ENCODE peak calls at places on chromosomes 2 and 18, in ten cellular contexts. F is lower lobe of right lung, G is neural progenitor cell, O is endothelial cell, E is A673, Q is IMR-90, H is AG10803, W is MCF 10A, T is A549, U is ovary. I is an unnamed sample.

GRCh38 chr2:196783431-196784094 is 15.9 kb downstream of the GTF3C3 start:
- DNase-seq in W (peak; percentile 54), G (no peak), E (no peak), Q (peak; percentile 69), O (no peak), F (no peak), U (no peak), H (peak; percentile 49), T (no peak), I (peak; percentile 79)

GRCh38 chr2:86790134-86790827 is 432 bp downstream of the CD8A start:
- DNase-seq in E (no peak), H (no peak), W (no peak), F (no peak), T (no peak), O (no peak), G (peak; percentile 53), U (no peak), Q (no peak), I (no peak)

GRCh38 chr2:1514391-1515072 is 101.3 kb downstream of the TPO start:
- DNase-seq in U (no peak), G (no peak), Q (no peak), F (no peak), H (no peak), W (no peak), O (no peak), E (no peak), T (no peak), I (no peak)

GRCh38 chr2:28025116-28025515 is 134.6 kb downstream of the BABAM2 start:
- DNase-seq in G (no peak), E (no peak), Q (peak; percentile 24), U (no peak), F (no peak), T (no peak), H (peak; percentile 27), O (no peak), W (no peak), I (no peak)

GRCh38 chr2:216775043-216775453 is 79.7 kb upstream of the IGFBP5 start:
- DNase-seq in O (no peak), H (peak; percentile 97), G (no peak), T (peak; percentile 8), W (peak; percentile 95), F (no peak), Q (peak; percentile 99), E (no peak), U (peak; percentile 50), I (peak; percentile 69)

GRCh38 chr2:10454505-10454904 is 6.4 kb upstream of the ODC1 start:
- DNase-seq in W (peak; percentile 74), U (no peak), T (no peak), G (no peak), E (no peak), O (no peak), Q (no peak), F (no peak), H (no peak), I (peak; percentile 35)

GRCh38 chr18:41237317-41237716 is 717.7 kb upstream of the PIK3C3 start:
- DNase-seq in T (no peak), U (no peak), H (no peak), G (no peak), F (no peak), Q (no peak), O (no peak), W (no peak), E (no peak), I (no peak)

GRCh38 chr18:55337908-55338521 is 250.0 kb downstream of the TCF4 start:
- DNase-seq in U (no peak), T (no peak), H (peak; percentile 31), O (no peak), F (no peak), Q (no peak), W (no peak), E (no peak), G (no peak), I (no peak)

GRCh38 chr2:68231061-68231372 is 21.3 kb downstream of the PPP3R1 start:
- DNase-seq in T (no peak), O (no peak), U (no peak), Q (no peak), H (no peak), W (no peak), G (no peak), F (no peak), E (no peak), I (no peak)

GRCh38 chr2:73944714-73945113 is 18.0 kb downstream of the DGUOK start:
- DNase-seq in U (no peak), Q (no peak), E (no peak), W (no peak), T (no peak), F (no peak), G (no peak), H (no peak), O (no peak), I (no peak)

GRCh38 chr18:79494936-79495335 is 99.2 kb downstream of the NFATC1 start:
- DNase-seq in W (no peak), U (peak; percentile 1), G (no peak), Q (no peak), T (no peak), E (no peak), F (peak; percentile 20), H (no peak), O (no peak), I (no peak)

GRCh38 chr2:545711-546650 is 131.2 kb downstream of the TMEM18 start:
- DNase-seq in U (no peak), Q (no peak), T (no peak), G (no peak), H (no peak), F (no peak), O (no peak), E (no peak), W (no peak), I (no peak)

GRCh38 chr2:88636026-88636425 is 8.8 kb upstream of the EIF2AK3 start:
- DNase-seq in F (no peak), T (no peak), U (no peak), H (no peak), G (no peak), Q (no peak), W (no peak), O (no peak), E (no peak), I (no peak)

GRCh38 chr18:77859634-77860033 is 610.0 kb downstream of the GALR1 start:
- DNase-seq in G (no peak), Q (no peak), U (no peak), E (no peak), W (no peak), O (no peak), T (no peak), F (no peak), H (no peak), I (no peak)
- TF ChIP-seq CTCF in G (no peak), Q (no peak), U (no peak), E (no peak), W (no peak), O (no peak), T (no peak), F (no peak), H (no peak), I (no peak)

GRCh38 chr2:230814616-230815015 is 50.1 kb upstream of the ITM2C start:
- DNase-seq in F (no peak), E (peak; percentile 25), O (no peak), H (peak; percentile 29), Q (peak; percentile 47), W (peak; percentile 30), U (no peak), T (peak; percentile 45), G (peak; percentile 22), I (no peak)
- TF ChIP-seq CTCF in F (peak; percentile 17), E (peak; percentile 41), O (peak; percentile 14), H (peak; percentile 56), Q (peak; percentile 54), W (peak; percentile 28), U (no peak), T (peak; percentile 46), G (peak; percentile 53), I (peak; percentile 36)

GRCh38 chr2:38076250-38076709 is 329 bp upstream of the CYP1B1 start:
- DNase-seq in T (peak; percentile 75), U (peak; percentile 65), W (peak; percentile 91), O (peak; percentile 59), G (peak; percentile 92), F (peak; percentile 88), H (peak; percentile 91), E (peak; percentile 85), Q (peak; percentile 68), I (peak; percentile 82)

GRCh38 chr2:38075436-38076249 is at the start of gene CYP1B1:
- DNase-seq in U (no peak), H (peak; percentile 43), E (no peak), O (no peak), Q (no peak), F (peak; percentile 71), G (peak; percentile 29), T (peak; percentile 58), W (peak; percentile 42), I (no peak)

GRCh38 chr2:38077431-38077769 is 1.4 kb upstream of the CYP1B1 start:
- DNase-seq in E (no peak), U (no peak), O (no peak), G (no peak), H (no peak), T (no peak), Q (no peak), W (no peak), F (no peak), I (no peak)

GRCh38 chr2:38074775-38075435 is 1.0 kb downstream of the CYP1B1 start:
- DNase-seq in Q (no peak), G (peak; percentile 87), E (no peak), O (peak; percentile 48), W (no peak), H (peak; percentile 39), F (peak; percentile 63), T (no peak), U (no peak), I (peak; percentile 44)

GRCh38 chr2:38076710-38077430 is 919 bp upstream of the CYP1B1 start:
- DNase-seq in E (peak; percentile 81), G (peak; percentile 82), U (peak; percentile 60), H (peak; percentile 97), F (peak; percentile 90), Q (peak; percentile 90), W (peak; percentile 95), O (peak; percentile 55), T (peak; percentile 78), I (peak; percentile 86)
- TF ChIP-seq CTCF in E (no peak), G (peak; percentile 40), U (no peak), H (no peak), F (peak; percentile 52), Q (peak; percentile 16), W (no peak), O (no peak), T (peak; percentile 70), I (no peak)

GRCh38 chr2:231933916-231934401 is 7.8 kb upstream of the NPPC start:
- DNase-seq in T (no peak), O (no peak), E (no peak), H (peak; percentile 52), W (no peak), F (no peak), G (no peak), U (no peak), Q (no peak), I (no peak)

GRCh38 chr2:231932711-231932970 is 6.4 kb upstream of the NPPC start:
- DNase-seq in W (no peak), O (no peak), H (peak; percentile 9), Q (no peak), G (no peak), U (no peak), F (no peak), E (no peak), T (no peak), I (no peak)

GRCh38 chr2:231931481-231931915 is 5.3 kb upstream of the NPPC start:
- DNase-seq in O (no peak), U (no peak), W (no peak), E (no peak), F (no peak), H (peak; percentile 6), Q (no peak), G (no peak), T (no peak), I (no peak)

GRCh38 chr2:231934441-231935206 is 8.4 kb upstream of the NPPC start:
- DNase-seq in F (no peak), O (no peak), U (no peak), G (no peak), W (no peak), H (no peak), E (no peak), Q (no peak), T (no peak), I (no peak)

GRCh38 chr2:231932985-231933915 is 7.1 kb upstream of the NPPC start:
- DNase-seq in U (no peak), H (no peak), W (no peak), F (no peak), O (no peak), Q (no peak), T (no peak), E (no peak), G (no peak), I (peak; percentile 23)
- TF ChIP-seq CTCF in U (no peak), H (no peak), W (no peak), F (no peak), O (no peak), Q (no peak), T (no peak), E (peak; percentile 23), G (no peak), I (no peak)